ENCODE peak calls at places on chromosomes 12 and 14, in four cellular contexts. G is WTC11, J is HepG2, F is K562. P is an unnamed sample.
A peak's percentile ranks its signal among the peaks of the same experiment; 100 is the strongest.

GRCh38 chr12:10641735-10642500 is 28.5 kb upstream of the MAGOHB start:
- DNase-seq in J (no peak), G (no peak), F (no peak), P (no peak)

GRCh38 chr14:56390859-56391258 is 188.7 kb upstream of the TMEM260 start:
- DNase-seq in J (no peak), G (no peak), F (no peak), P (no peak)

GRCh38 chr14:67541448-67542387 is 8.6 kb downstream of the PLEKHH1 start:
- DNase-seq in F (peak; percentile 38), G (peak; percentile 67), J (no peak), P (no peak)

GRCh38 chr12:98896938-98897337 is 251.8 kb downstream of the APAF1 start:
- DNase-seq in F (no peak), J (no peak), G (peak; percentile 38), P (no peak)

GRCh38 chr14:104345316-104346111 is 207.1 kb downstream of the KIF26A start:
- DNase-seq in G (no peak), F (no peak), J (no peak), P (no peak)

GRCh38 chr12:108967869-108968540 is 52.9 kb downstream of the SVOP start:
- DNase-seq in J (peak; percentile 65), F (peak; percentile 57), G (no peak), P (no peak)

GRCh38 chr14:96399405-96399804 is 7.5 kb downstream of the AK7 start:
- DNase-seq in G (no peak), F (no peak), J (no peak), P (no peak)

GRCh38 chr12:43148711-43149110 is 403.3 kb downstream of the ADAMTS20 start:
- DNase-seq in F (no peak), J (no peak), G (no peak), P (no peak)

GRCh38 chr14:102095231-102095870 is 8.5 kb upstream of the HSP90AA1 start:
- DNase-seq in J (no peak), G (no peak), F (peak; percentile 23), P (no peak)

GRCh38 chr14:73368621-73369020 is 89.7 kb downstream of the NUMB start:
- DNase-seq in F (no peak), J (no peak), G (no peak), P (no peak)

GRCh38 chr12:79933580-79934264 is 1.2 kb downstream of the PPP1R12A start:
- DNase-seq in F (no peak), J (no peak), G (no peak), P (no peak)

GRCh38 chr12:105562727-105563072 is 232.2 kb downstream of the C12orf75 start:
- DNase-seq in G (no peak), J (no peak), F (no peak), P (no peak)

DNA sequence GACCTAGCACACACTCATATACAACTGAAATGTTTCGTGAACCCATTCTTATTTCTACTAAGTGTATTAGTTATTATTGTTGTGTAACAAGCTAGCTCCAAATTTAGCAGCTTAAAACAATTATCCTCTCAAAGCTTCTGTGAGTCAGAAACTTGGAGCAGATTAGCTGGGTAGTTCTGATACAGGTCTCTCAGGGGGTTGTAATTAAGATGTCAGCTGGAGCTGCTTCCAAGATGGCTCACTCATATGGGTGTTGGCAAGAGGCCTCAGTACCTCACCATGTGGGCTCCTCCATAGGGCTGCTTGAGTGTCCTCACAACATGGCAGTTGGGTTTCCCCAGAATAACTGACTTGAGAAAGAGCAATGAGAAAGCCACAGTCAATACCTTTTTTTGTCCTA is 9.8 kb downstream of the GPR135 start:
- DNase-seq in F (no peak), J (no peak), G (no peak), P (no peak)
- TF ChIP-seq ETV6 in F (no peak), J (no peak), G (no peak), P (no peak)

GRCh38 chr12:119877639-119877948 is 474 bp upstream of the CIT start:
- DNase-seq in F (no peak), G (no peak), J (no peak), P (no peak)
- TF ChIP-seq ETV6 in F (no peak), G (no peak), J (no peak), P (no peak)

GRCh38 chr14:100653409-100653808 is 66.2 kb upstream of the BEGAIN start:
- DNase-seq in G (peak; percentile 57), F (peak; percentile 48), J (no peak), P (no peak)

GRCh38 chr14:100652739-100653138 is 65.5 kb upstream of the BEGAIN start:
- DNase-seq in G (no peak), F (no peak), J (no peak), P (no peak)

GRCh38 chr14:100651999-100652508 is 64.8 kb upstream of the BEGAIN start:
- DNase-seq in G (no peak), J (no peak), F (no peak), P (no peak)

GRCh38 chr14:100654814-100655795 is 67.9 kb upstream of the BEGAIN start:
- DNase-seq in G (peak; percentile 76), J (no peak), F (peak; percentile 68), P (no peak)

GRCh38 chr14:100654025-100654813 is 67.0 kb upstream of the BEGAIN start:
- DNase-seq in G (no peak), F (no peak), J (no peak), P (no peak)
- TF ChIP-seq ETV6 in G (no peak), F (no peak), J (no peak), P (no peak)

GRCh38 chr14:90559811-90560492 is 163.1 kb downstream of the CALM1 start:
- DNase-seq in J (no peak), G (no peak), F (peak; percentile 23), P (no peak)
- TF ChIP-seq ETV6 in J (no peak), G (no peak), F (no peak), P (no peak)

GRCh38 chr14:97477353-97477752 is 680.2 kb downstream of the VRK1 start:
- DNase-seq in F (no peak), G (no peak), J (no peak), P (no peak)
- TF ChIP-seq ETV6 in F (no peak), G (no peak), J (no peak), P (no peak)

DNA sequence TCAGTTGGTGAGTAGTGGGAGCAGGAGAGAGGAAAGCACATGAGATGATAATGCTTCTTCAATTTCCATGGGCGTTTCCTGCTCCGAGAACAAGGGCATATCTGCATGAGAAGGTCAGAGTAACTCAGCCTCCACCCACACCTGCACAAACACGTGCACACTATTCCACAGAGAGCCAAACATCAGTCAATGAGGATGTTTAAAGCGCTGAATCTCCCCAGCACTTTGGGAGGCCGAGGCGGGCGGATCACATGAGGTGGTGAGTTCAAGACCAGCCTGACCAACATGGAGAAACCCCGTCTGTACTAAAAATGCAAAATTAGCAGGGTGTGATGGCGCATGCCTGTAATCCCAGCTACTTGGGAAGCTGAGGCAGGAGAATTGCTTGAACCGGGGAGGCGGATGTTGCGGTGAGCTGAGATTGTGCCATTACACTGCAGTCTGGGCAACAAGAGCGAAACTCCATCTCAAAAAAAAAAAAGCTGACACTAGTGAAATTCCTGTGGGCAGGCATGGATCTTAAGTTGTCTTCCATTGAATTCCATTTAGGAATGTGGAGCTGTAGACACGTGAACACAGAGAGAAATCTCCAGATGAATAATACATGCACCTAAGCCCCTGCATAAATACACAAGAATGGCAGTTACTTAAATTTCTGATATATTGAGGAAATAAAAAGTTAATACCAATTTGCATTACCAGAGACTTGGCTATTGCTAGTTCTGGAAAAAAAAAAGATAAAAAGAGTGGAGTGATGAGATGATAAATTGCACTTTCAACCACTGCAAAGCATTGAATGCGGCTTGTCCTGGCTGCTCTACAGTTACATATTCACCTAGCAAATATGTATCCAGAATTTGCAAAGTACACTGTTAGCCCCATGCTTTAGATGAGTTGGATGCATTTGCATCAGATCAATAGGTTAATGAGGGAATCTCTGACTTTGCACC is 1097.4 kb upstream of the TMEM132C start:
- DNase-seq in J (no peak), F (no peak), G (no peak), P (no peak)
- TF ChIP-seq ETV6 in J (no peak), F (no peak), G (no peak), P (no peak)

GRCh38 chr14:38022775-38023174 is 184.9 kb upstream of the SSTR1 start:
- DNase-seq in J (no peak), F (no peak), G (no peak), P (no peak)
- TF ChIP-seq ETV6 in J (no peak), F (no peak), G (no peak), P (no peak)

GRCh38 chr14:71022939-71023338 is 115.7 kb downstream of the PCNX1 start:
- DNase-seq in F (no peak), G (no peak), J (no peak), P (peak; percentile 7)

GRCh38 chr14:71022015-71022919 is 115.0 kb downstream of the PCNX1 start:
- DNase-seq in J (no peak), F (no peak), G (no peak), P (no peak)

GRCh38 chr14:71021347-71022014 is 114.2 kb downstream of the PCNX1 start:
- DNase-seq in J (no peak), F (no peak), G (no peak), P (no peak)
- TF ChIP-seq ETV6 in J (no peak), F (no peak), G (no peak), P (no peak)

GRCh38 chr12:6772331-6772695 is at the start of gene LAG3:
- DNase-seq in J (no peak), F (no peak), G (no peak), P (no peak)
- TF ChIP-seq ETV6 in J (no peak), F (no peak), G (no peak), P (no peak)

DNA sequence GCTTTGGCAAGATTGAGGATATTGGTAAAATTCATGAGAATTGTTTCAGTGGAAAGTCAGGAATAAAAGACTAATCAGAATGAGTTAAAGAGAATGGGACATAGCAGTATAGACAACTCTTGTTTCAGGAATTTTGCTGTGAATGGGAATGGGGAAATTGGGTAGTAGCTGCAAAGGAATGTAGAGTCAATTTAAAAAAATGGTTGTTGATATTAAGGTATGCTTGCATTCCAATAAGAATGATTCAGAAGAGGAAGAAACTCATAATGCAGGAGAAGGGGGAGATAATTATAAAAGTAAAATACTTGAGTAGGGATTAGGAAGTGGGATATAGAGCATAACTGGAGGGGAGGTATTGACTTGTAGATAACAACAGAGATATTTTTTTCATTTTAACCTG is 40.7 kb downstream of the MNAT1 start:
- DNase-seq in F (no peak), J (no peak), G (no peak), P (no peak)
- TF ChIP-seq ETV6 in F (no peak), J (no peak), G (no peak), P (no peak)

P was measured in GM12878.